ENCODE peak calls at places on chromosomes 5 and 9, in six cellular contexts. A is transverse colon, V is A549, C is heart left ventricle, I is prostate gland, Z is tibial nerve. B is an unnamed sample. For H3K4me1, the result is how much of the 10 kb centered on the place peaks cover.

GRCh38 chr5:58794875-58795274 is 212.0 kb downstream of the RAB3C start:
- DNase-seq in V (no peak), C (no peak), I (no peak), Z (no peak), A (no peak), B (no peak)

GRCh38 chr9:79572891-79573696 is 1.3 kb downstream of the TLE4 start:
- DNase-seq in I (peak), A (peak), Z (no peak), V (peak), C (peak), B (peak)

GRCh38 chr5:55903121-55903701 is 52.1 kb downstream of the IL31RA start:
- DNase-seq in Z (no peak), V (peak), C (no peak), I (no peak), A (no peak), B (no peak)

GRCh38 chr5:133827001-133827400 is 141.4 kb downstream of the C5orf15 start:
- DNase-seq in A (no peak), C (no peak), V (no peak), Z (no peak), I (no peak), B (no peak)

GRCh38 chr9:115941561-115942315 is 211.9 kb upstream of the PAPPA start:
- DNase-seq in A (no peak), I (no peak), V (no peak), C (no peak), Z (no peak), B (no peak)

GRCh38 chr9:113395000-113395861 is 5.9 kb downstream of the ALAD start:
- DNase-seq in Z (no peak), V (no peak), I (no peak), A (no peak), C (no peak), B (no peak)

GRCh38 chr5:164153469-164154172 is 648.2 kb downstream of the MAT2B start:
- DNase-seq in Z (no peak), V (no peak), I (no peak), A (no peak), C (no peak), B (no peak)

GRCh38 chr9:110880123-110880522 is 158.1 kb downstream of the LPAR1 start:
- DNase-seq in V (no peak), A (no peak), Z (peak), C (no peak), I (no peak), B (no peak)

GRCh38 chr9:102185371-102185770 is 446.9 kb upstream of the GRIN3A start:
- DNase-seq in C (peak), V (no peak), A (no peak), I (peak), Z (no peak), B (no peak)

GRCh38 chr9:107569171-107569570 is 79.6 kb upstream of the KLF4 start:
- DNase-seq in I (no peak), A (peak), Z (no peak), C (no peak), V (no peak), B (peak)

GRCh38 chr9:76932778-76933177 is 26.9 kb upstream of the PRUNE2 start:
- DNase-seq in C (no peak), A (no peak), I (no peak), Z (no peak), V (no peak), B (no peak)

GRCh38 chr5:159906463-159906862 is 9.8 kb upstream of the ADRA1B start:
- DNase-seq in Z (no peak), A (no peak), C (no peak), I (no peak), V (no peak), B (no peak)

GRCh38 chr9:71303351-71303750 is 181.9 kb upstream of the TRPM3 start:
- DNase-seq in A (no peak), V (no peak), I (no peak), C (no peak), Z (no peak), B (no peak)

GRCh38 chr9:132077881-132078280 is 1.8 kb downstream of the MED27 start:
- DNase-seq in V (no peak), A (no peak), Z (no peak), I (no peak), C (no peak), B (no peak)

GRCh38 chr5:119524461-119524860 is 72.2 kb downstream of the HSD17B4 start:
- DNase-seq in Z (no peak), I (no peak), A (no peak), V (no peak), C (no peak), B (no peak)

GRCh38 chr9:137607141-137607857 is 1.8 kb downstream of the ARRDC1 start:
- DNase-seq in Z (no peak), V (no peak), C (peak), I (no peak), A (no peak), B (no peak)

GRCh38 chr5:31181376-31181987 is 12.0 kb upstream of the CDH6 start:
- DNase-seq in Z (no peak), I (no peak), V (no peak), A (no peak), C (no peak), B (no peak)

GRCh38 chr5:7473668-7474215 is 77.8 kb downstream of the ADCY2 start:
- DNase-seq in A (no peak), C (no peak), Z (no peak), V (no peak), I (no peak), B (no peak)

GRCh38 chr5:81183811-81184748 is 49.0 kb upstream of the CKMT2 start:
- DNase-seq in V (no peak), Z (no peak), A (no peak), C (no peak), I (no peak), B (no peak)

GRCh38 chr5:137733922-137734695 is 1.8 kb downstream of the KLHL3 start:
- DNase-seq in V (no peak), A (no peak), Z (no peak), I (no peak), C (no peak), B (no peak)

GRCh38 chr9:35909687-35910612 is 660 bp downstream of the SPAAR start:
- DNase-seq in V (no peak), A (no peak), Z (no peak), C (peak), I (no peak), B (no peak)

GRCh38 chr5:108101105-108101504 is 280.8 kb downstream of the FBXL17 start:
- DNase-seq in A (no peak), C (peak), I (peak), Z (no peak), V (no peak), B (no peak)

GRCh38 chr9:129109952-129110739 is 447 bp downstream of the CRAT start:
- DNase-seq in Z (peak), C (peak), A (peak), I (no peak), V (peak), B (no peak)

GRCh38 chr5:147464211-147464610 is 45.7 kb downstream of the DPYSL3 start:
- DNase-seq in A (no peak), I (peak), C (no peak), V (peak), Z (peak), B (no peak)

GRCh38 chr5:150055707-150056443 is 30.5 kb downstream of the CSF1R start:
- DNase-seq in A (no peak), C (no peak), Z (no peak), I (no peak), V (no peak), B (no peak)

GRCh38 chr9:214488-215448 is at the start of gene DOCK8:
- DNase-seq in Z (peak), C (peak), A (peak), I (peak), V (peak), B (peak)

GRCh38 chr5:22708770-22709328 is 144.3 kb downstream of the CDH12 start:
- DNase-seq in I (no peak), V (no peak), C (no peak), Z (no peak), A (no peak), B (no peak)

GRCh38 chr9:23088932-23089364 is 642.3 kb downstream of the DMRTA1 start:
- DNase-seq in C (no peak), V (peak), I (peak), Z (no peak), A (no peak), B (no peak)

GRCh38 chr5:33753704-33754103 is 138.1 kb downstream of the ADAMTS12 start:
- DNase-seq in Z (no peak), A (no peak), V (no peak), C (no peak), I (no peak), B (no peak)

GRCh38 chr9:100352201-100352726 is 478 bp downstream of the TEX10 start:
- DNase-seq in C (peak), Z (peak), V (no peak), I (peak), A (peak), B (peak)

GRCh38 chr5:116355819-116356601 is 218.6 kb downstream of the SEMA6A start:
- DNase-seq in Z (no peak), V (no peak), C (no peak), A (no peak), I (no peak), B (no peak)

GRCh38 chr5:111454198-111454606 is 58.1 kb downstream of the STARD4 start:
- DNase-seq in I (no peak), V (no peak), C (no peak), Z (no peak), A (no peak), B (no peak)

GRCh38 chr5:136890431-136891148 is 525.2 kb upstream of the TRPC7 start:
- DNase-seq in C (no peak), I (no peak), A (no peak), Z (no peak), V (no peak), B (no peak)

GRCh38 chr5:75601567-75601966 is 9.7 kb upstream of the ANKDD1B start:
- DNase-seq in C (no peak), A (no peak), Z (no peak), I (no peak), V (no peak), B (no peak)

GRCh38 chr9:134323741-134324358 is 2.4 kb upstream of the RXRA start:
- DNase-seq in Z (no peak), C (peak), V (no peak), I (no peak), A (peak), B (peak)

GRCh38 chr5:106258591-106259125 is 1412.1 kb downstream of the EFNA5 start:
- DNase-seq in Z (no peak), C (no peak), V (peak), I (no peak), A (no peak), B (no peak)

GRCh38 chr9:96071245-96072124 is 196.0 kb downstream of the ERCC6L2 start:
- DNase-seq in A (no peak), C (no peak), V (peak), Z (no peak), I (no peak), B (no peak)

GRCh38 chr9:89926167-89926566 is 321.4 kb downstream of the GADD45G start:
- DNase-seq in Z (no peak), V (no peak), I (no peak), A (no peak), C (no peak), B (no peak)

DNA sequence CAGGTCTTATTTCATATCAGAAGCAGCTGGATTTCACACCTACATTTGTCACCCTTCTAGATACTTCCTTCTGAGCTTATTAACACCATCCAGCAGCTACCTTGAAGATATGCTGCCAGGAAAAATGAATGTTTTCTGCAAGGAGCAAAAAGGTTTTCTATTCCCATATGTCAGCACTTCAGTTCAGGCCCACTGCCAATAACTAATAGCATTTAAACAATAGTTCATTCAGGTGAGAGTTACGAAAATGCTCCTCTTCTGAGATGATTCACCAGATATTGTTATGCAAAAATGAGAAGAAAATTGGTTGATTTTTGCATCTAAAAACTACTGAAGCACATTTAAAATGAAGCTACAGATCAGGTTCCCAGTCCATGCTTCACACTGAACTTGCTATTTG is 56.4 kb upstream of the ISL1 start:
- DNase-seq in V (no peak), A (no peak), C (no peak), I (no peak), Z (no peak), B (no peak)
- TF ChIP-seq POLR2A in V (no peak), A (no peak), C (no peak), I (no peak), Z (no peak), B (no peak)

GRCh38 chr5:65086234-65086886 is 317.6 kb downstream of the CWC27 start:
- DNase-seq in V (no peak), I (no peak), A (no peak), C (no peak), Z (no peak), B (no peak)
- H3K4me1 ChIP-seq in V (under half), I (under half), A (under half), C (under half), Z (under half), B (under half)

GRCh38 chr5:65037845-65038815 is 269.4 kb downstream of the CWC27 start:
- DNase-seq in Z (no peak), V (peak), A (peak), C (peak), I (no peak), B (peak)
- H3K27ac ChIP-seq in Z (no peak), V (no peak), A (peak), C (peak), I (no peak), B (no peak)

GRCh38 chr5:43041669-43042175 is 1.6 kb upstream of the ANXA2R start:
- DNase-seq in V (peak), A (peak), C (no peak), Z (no peak), I (peak), B (peak)
- TF ChIP-seq POLR2A in V (no peak), A (peak), C (no peak), Z (peak), I (no peak), B (no peak)

GRCh38 chr5:17184596-17184995 is 32.8 kb upstream of the BASP1 start:
- DNase-seq in C (no peak), I (no peak), A (no peak), V (no peak), Z (no peak), B (no peak)

GRCh38 chr5:17186271-17186670 is 31.2 kb upstream of the BASP1 start:
- DNase-seq in A (no peak), V (no peak), I (no peak), C (no peak), Z (no peak), B (no peak)

GRCh38 chr5:17187401-17187800 is 30.0 kb upstream of the BASP1 start:
- DNase-seq in Z (no peak), A (no peak), I (no peak), V (no peak), C (no peak), B (no peak)

GRCh38 chr5:17185776-17186175 is 31.7 kb upstream of the BASP1 start:
- DNase-seq in A (peak), V (no peak), Z (peak), I (no peak), C (peak), B (no peak)

GRCh38 chr5:17185349-17185748 is 32.1 kb upstream of the BASP1 start:
- DNase-seq in Z (no peak), V (no peak), I (no peak), C (no peak), A (no peak), B (no peak)
- H3K4me1 ChIP-seq in Z (under half), V (half or more), I (under half), C (under half), A (under half), B (under half)

DNA sequence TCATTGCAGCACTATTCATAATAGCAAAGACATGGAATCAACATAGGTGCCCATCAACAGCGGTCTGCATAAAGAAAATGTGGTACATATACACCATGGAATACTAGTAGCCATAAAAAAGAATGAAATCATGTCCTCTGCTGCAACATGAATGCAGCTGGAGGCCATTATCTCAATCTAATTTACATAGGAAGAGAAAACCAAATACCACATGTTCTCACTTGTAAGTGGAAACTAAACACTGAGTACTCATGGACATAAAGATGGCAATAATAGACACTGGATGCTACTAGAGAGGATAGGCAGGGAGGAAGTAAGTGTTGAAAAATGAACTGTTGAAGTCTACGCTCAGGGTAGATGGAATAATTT is 203.9 kb upstream of the CDH9 start:
- DNase-seq in C (no peak), I (no peak), Z (no peak), A (no peak), V (no peak), B (no peak)
- H3K27ac ChIP-seq in C (no peak), I (no peak), Z (no peak), A (no peak), V (peak), B (no peak)

DNA sequence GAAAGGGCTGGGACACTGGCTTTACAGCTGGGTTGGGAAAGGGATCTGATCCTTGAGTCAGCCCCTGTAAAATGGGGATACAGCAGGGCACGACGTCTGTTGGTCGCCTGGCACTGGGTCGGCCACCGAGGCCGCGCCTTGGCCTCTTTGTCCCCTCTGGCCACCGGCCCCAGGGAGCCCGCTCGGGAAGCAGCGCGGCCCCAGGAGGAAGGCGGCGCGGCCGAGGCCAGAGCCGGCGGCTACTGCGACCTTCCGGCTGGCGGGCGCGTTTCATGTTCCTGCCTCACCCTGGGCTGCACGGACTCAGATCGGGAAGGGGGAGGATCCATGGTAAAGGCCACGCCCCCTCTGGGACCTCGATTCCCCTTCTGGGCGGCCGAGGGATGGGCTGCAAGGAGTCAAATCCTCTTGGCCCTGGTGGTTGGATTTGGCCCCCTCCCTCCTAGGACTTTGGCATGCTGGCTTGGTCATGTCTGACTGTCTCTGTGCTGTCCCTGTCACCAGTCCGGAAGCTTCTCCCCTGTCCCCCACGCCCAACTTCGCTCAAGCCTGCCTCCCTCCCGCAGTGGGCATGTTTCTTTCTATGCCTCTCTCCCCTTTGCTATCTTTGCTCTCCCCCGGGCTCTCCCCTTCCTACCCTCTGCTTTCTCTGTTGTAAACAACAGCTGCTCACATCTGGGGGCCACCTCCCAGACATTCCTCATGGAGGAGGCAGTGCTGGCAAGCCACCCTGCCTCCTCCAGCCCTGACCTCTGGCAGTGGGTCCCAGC is 25.8 kb downstream of the FPGS start:
- DNase-seq in Z (peak), A (peak), I (peak), V (peak), C (peak), B (peak)
- TF ChIP-seq POLR2A in Z (peak), A (peak), I (peak), V (peak), C (peak), B (peak)

B was measured in right lobe of liver.